ENCODE peak calls at places on chromosome 19, in nine cellular contexts. Q is uterus; D is left ventricle myocardium inferior; O is effector memory CD4-positive, alpha-beta T cell; T is right lobe of liver; R is stomach; H is neuronal stem cell; Y is PC-9; U is heart left ventricle. G is an unnamed sample.

GRCh38 chr19:34774857-34775256 is 1.8 kb upstream of the ZNF599 start:
- DNase-seq in U (no peak), R (no peak), O (no peak), H (no peak), D (no peak), Y (no peak), Q (no peak), T (no peak), G (no peak)

GRCh38 chr19:12670159-12670928 is 3.7 kb downstream of the WDR83 start:
- DNase-seq in Q (no peak), U (no peak), Y (no peak), R (no peak), O (no peak), H (no peak), T (no peak), D (no peak), G (no peak)

GRCh38 chr19:1281895-1282287 is 3.8 kb upstream of the EFNA2 start:
- DNase-seq in R (no peak), Y (no peak), T (no peak), D (no peak), U (no peak), O (no peak), Q (no peak), H (no peak), G (no peak)

GRCh38 chr19:3693030-3693925 is 7.0 kb downstream of the PIP5K1C start:
- DNase-seq in U (no peak), Q (no peak), R (no peak), D (no peak), O (no peak), T (no peak), H (no peak), Y (no peak), G (peak; percentile 74)

GRCh38 chr19:51724543-51724942 is 752 bp upstream of the HAS1 start:
- DNase-seq in U (peak; percentile 72), H (no peak), T (no peak), D (peak; percentile 43), Q (no peak), Y (no peak), R (no peak), O (no peak), G (no peak)

GRCh38 chr19:35755550-35756371 is 1.1 kb downstream of the HSPB6 start:
- DNase-seq in R (peak; percentile 60), D (peak; percentile 90), H (no peak), O (peak; percentile 45), T (no peak), U (peak; percentile 90), Q (peak; percentile 97), Y (no peak), G (peak; percentile 88)

GRCh38 chr19:31589109-31589508 is 239.9 kb upstream of the TSHZ3 start:
- DNase-seq in Y (no peak), H (no peak), O (no peak), D (no peak), U (no peak), T (no peak), Q (no peak), R (no peak), G (no peak)

GRCh38 chr19:11479470-11480080 is 1.3 kb downstream of the ELAVL3 start:
- DNase-seq in O (peak; percentile 11), T (no peak), R (no peak), Q (no peak), U (no peak), H (peak; percentile 50), D (peak; percentile 34), Y (no peak), G (no peak)

GRCh38 chr19:10895920-10896319 is 24.6 kb downstream of the CARM1 start:
- DNase-seq in Q (no peak), D (no peak), R (no peak), Y (no peak), T (no peak), O (no peak), U (no peak), H (no peak), G (no peak)

GRCh38 chr19:2309734-2310362 is 1.9 kb upstream of the LINGO3 start:
- DNase-seq in O (no peak), R (no peak), D (no peak), U (no peak), H (no peak), T (no peak), Q (no peak), Y (no peak), G (no peak)

GRCh38 chr19:11138659-11139526 is 16.7 kb downstream of the SPC24 start:
- DNase-seq in R (peak; percentile 68), Q (peak; percentile 89), D (peak; percentile 85), O (no peak), H (peak; percentile 57), U (peak; percentile 90), Y (peak; percentile 87), T (peak; percentile 64), G (peak; percentile 90)

GRCh38 chr19:7819337-7819736 is 10.7 kb upstream of the EVI5L start:
- DNase-seq in D (no peak), O (no peak), R (no peak), H (no peak), Q (no peak), U (no peak), Y (no peak), T (no peak), G (no peak)

GRCh38 chr19:33373701-33374405 is at the start of gene CEBPG:
- DNase-seq in T (peak; percentile 65), R (peak; percentile 55), Y (peak; percentile 58), U (peak; percentile 74), D (peak; percentile 59), H (peak; percentile 43), Q (peak; percentile 67), O (peak; percentile 46), G (peak; percentile 87)

GRCh38 chr19:29393915-29394460 is 131.8 kb upstream of the VSTM2B start:
- DNase-seq in H (no peak), U (no peak), T (no peak), R (no peak), Y (no peak), Q (no peak), O (no peak), D (no peak), G (no peak)

GRCh38 chr19:3621689-3622088 is 4.9 kb downstream of the CACTIN start:
- DNase-seq in Q (no peak), Y (no peak), O (no peak), U (no peak), H (no peak), T (no peak), D (no peak), R (no peak), G (no peak)

GRCh38 chr19:54094601-54095000 is 6.0 kb downstream of the OSCAR start:
- DNase-seq in Y (no peak), T (no peak), Q (no peak), U (no peak), H (no peak), R (no peak), O (no peak), D (no peak), G (peak; percentile 36)

GRCh38 chr19:50358483-50359431 is 6.7 kb downstream of the NAPSA start:
- DNase-seq in O (peak; percentile 57), Q (peak; percentile 77), H (no peak), T (peak; percentile 73), U (peak; percentile 84), R (peak; percentile 58), Y (no peak), D (peak; percentile 74), G (peak; percentile 91)

GRCh38 chr19:23787106-23787505 is 28.4 kb upstream of the ZNF681 start:
- DNase-seq in D (no peak), Q (no peak), O (no peak), T (no peak), Y (peak; percentile 11), R (no peak), U (no peak), H (no peak), G (no peak)

GRCh38 chr19:5192568-5192967 is 148.0 kb downstream of the PTPRS start:
- DNase-seq in R (no peak), D (no peak), Y (no peak), Q (no peak), U (no peak), T (no peak), H (no peak), O (no peak), G (no peak)

GRCh38 chr19:6790194-6791128 is 18.0 kb downstream of the VAV1 start:
- DNase-seq in T (no peak), Y (no peak), O (no peak), Q (no peak), H (no peak), U (no peak), R (no peak), D (no peak), G (no peak)
- H3K36me3 ChIP-seq in T (no peaks in the 10 kb centered on the region), Y (no peaks in the 10 kb centered on the region), O (peaks cover 17% of the 10 kb centered on the region), Q (no peaks in the 10 kb centered on the region), H (no peaks in the 10 kb centered on the region), U (no peaks in the 10 kb centered on the region), R (no peaks in the 10 kb centered on the region), D (no peaks in the 10 kb centered on the region), G (no peaks in the 10 kb centered on the region)

GRCh38 chr19:40671404-40671803 is 19.0 kb downstream of the NUMBL start:
- DNase-seq in U (peak; percentile 59), O (no peak), Y (no peak), Q (no peak), H (no peak), R (no peak), T (no peak), D (peak; percentile 48), G (no peak)

GRCh38 chr19:40673377-40673776 is 17.1 kb downstream of the NUMBL start:
- DNase-seq in O (no peak), T (no peak), Q (no peak), U (no peak), Y (no peak), R (no peak), H (no peak), D (no peak), G (no peak)

GRCh38 chr19:40674291-40674690 is 16.2 kb downstream of the NUMBL start:
- DNase-seq in D (no peak), T (no peak), O (no peak), Y (peak; percentile 45), U (no peak), H (no peak), R (no peak), Q (no peak), G (no peak)

GRCh38 chr19:40672038-40672437 is 18.4 kb downstream of the NUMBL start:
- DNase-seq in D (no peak), U (no peak), O (no peak), R (no peak), Q (no peak), H (no peak), Y (no peak), T (no peak), G (no peak)

GRCh38 chr19:40672573-40673299 is 17.7 kb downstream of the NUMBL start:
- DNase-seq in Q (no peak), H (no peak), O (no peak), T (no peak), U (no peak), Y (no peak), D (no peak), R (no peak), G (no peak)
- H3K36me3 ChIP-seq in Q (no peaks in the 10 kb centered on the region), H (peaks cover 89% of the 10 kb centered on the region), O (peaks cover 29% of the 10 kb centered on the region), T (peaks cover 73% of the 10 kb centered on the region), U (peaks cover 91% of the 10 kb centered on the region), Y (peaks cover 6% of the 10 kb centered on the region), D (peaks cover 97% of the 10 kb centered on the region), R (peaks cover 72% of the 10 kb centered on the region), G (peaks cover 4% of the 10 kb centered on the region)

GRCh38 chr19:46841458-46842083 is 9.1 kb downstream of the AP2S1 start:
- DNase-seq in O (no peak), H (no peak), D (peak; percentile 77), Y (peak; percentile 61), T (peak; percentile 74), Q (peak; percentile 60), U (peak; percentile 77), R (peak; percentile 35), G (peak; percentile 92)
- H3K36me3 ChIP-seq in O (peaks cover 31% of the 10 kb centered on the region), H (peaks cover 82% of the 10 kb centered on the region), D (peaks cover 63% of the 10 kb centered on the region), Y (peaks cover 19% of the 10 kb centered on the region), T (peaks cover 40% of the 10 kb centered on the region), Q (no peaks in the 10 kb centered on the region), U (peaks cover 86% of the 10 kb centered on the region), R (peaks cover 33% of the 10 kb centered on the region), G (peaks cover 5% of the 10 kb centered on the region)

GRCh38 chr19:48571378-48572162 is 19.6 kb downstream of the SULT2B1 start:
- DNase-seq in D (no peak), Y (no peak), R (peak; percentile 83), O (no peak), T (no peak), Q (no peak), H (no peak), U (no peak), G (no peak)
- H3K36me3 ChIP-seq in D (no peaks in the 10 kb centered on the region), Y (no peaks in the 10 kb centered on the region), R (no peaks in the 10 kb centered on the region), O (no peaks in the 10 kb centered on the region), T (no peaks in the 10 kb centered on the region), Q (no peaks in the 10 kb centered on the region), H (no peaks in the 10 kb centered on the region), U (no peaks in the 10 kb centered on the region), G (no peaks in the 10 kb centered on the region)

G was measured in aorta.